ENCODE peak calls at places on chromosomes 16 and 17, in eight cellular contexts. One of them, this sample, is unnamed.

GRCh38 chr17:15456972-15457722 is 10.3 kb downstream of the CDRT4 start:
- DNase-seq in GM23248: peak; percentile 87
- DNase-seq in effector memory CD4-positive, alpha-beta T cell: no peak
- DNase-seq in DND-41: peak; percentile 74
- DNase-seq in HCT116: no peak
- DNase-seq in mucosa of descending colon: peak; percentile 29
- DNase-seq in transverse colon: peak; percentile 46
- DNase-seq in adrenal gland: no peak
- DNase-seq in this sample: no peak

GRCh38 chr16:30694926-30695678 is 3.9 kb upstream of the SRCAP start:
- DNase-seq in GM23248: peak; percentile 27
- DNase-seq in effector memory CD4-positive, alpha-beta T cell: no peak
- DNase-seq in DND-41: no peak
- DNase-seq in HCT116: no peak
- DNase-seq in mucosa of descending colon: no peak
- DNase-seq in transverse colon: no peak
- DNase-seq in adrenal gland: no peak
- DNase-seq in this sample: no peak

GRCh38 chr16:65119905-65120341 is 1.9 kb downstream of the CDH11 start:
- DNase-seq in GM23248: peak; percentile 74
- DNase-seq in effector memory CD4-positive, alpha-beta T cell: no peak
- DNase-seq in DND-41: no peak
- DNase-seq in HCT116: no peak
- DNase-seq in mucosa of descending colon: no peak
- DNase-seq in transverse colon: no peak
- DNase-seq in adrenal gland: no peak
- DNase-seq in this sample: no peak

GRCh38 chr16:84948855-84949610 is 62.3 kb downstream of the ZDHHC7 start:
- DNase-seq in GM23248: no peak
- DNase-seq in effector memory CD4-positive, alpha-beta T cell: no peak
- DNase-seq in DND-41: no peak
- DNase-seq in HCT116: no peak
- DNase-seq in mucosa of descending colon: no peak
- DNase-seq in transverse colon: no peak
- DNase-seq in adrenal gland: no peak
- DNase-seq in this sample: no peak

GRCh38 chr17:75764711-75765421 is at the start of gene GALK1:
- DNase-seq in GM23248: peak; percentile 92
- DNase-seq in effector memory CD4-positive, alpha-beta T cell: peak; percentile 53
- DNase-seq in DND-41: peak; percentile 79
- DNase-seq in HCT116: no peak
- DNase-seq in mucosa of descending colon: peak; percentile 85
- DNase-seq in transverse colon: peak; percentile 82
- DNase-seq in adrenal gland: peak; percentile 71
- DNase-seq in this sample: peak; percentile 87

GRCh38 chr17:21282850-21283249 is 1.7 kb upstream of the MAP2K3 start:
- DNase-seq in GM23248: no peak
- DNase-seq in effector memory CD4-positive, alpha-beta T cell: no peak
- DNase-seq in DND-41: no peak
- DNase-seq in HCT116: no peak
- DNase-seq in mucosa of descending colon: no peak
- DNase-seq in transverse colon: no peak
- DNase-seq in adrenal gland: no peak
- DNase-seq in this sample: no peak

GRCh38 chr16:27383511-27384243 is 18.3 kb upstream of the IL21R start:
- DNase-seq in GM23248: no peak
- DNase-seq in effector memory CD4-positive, alpha-beta T cell: no peak
- DNase-seq in DND-41: no peak
- DNase-seq in HCT116: no peak
- DNase-seq in mucosa of descending colon: no peak
- DNase-seq in transverse colon: no peak
- DNase-seq in adrenal gland: no peak
- DNase-seq in this sample: no peak

GRCh38 chr17:4643676-4644075 is 2.2 kb upstream of the ALOX15 start:
- DNase-seq in GM23248: no peak
- DNase-seq in effector memory CD4-positive, alpha-beta T cell: no peak
- DNase-seq in DND-41: no peak
- DNase-seq in HCT116: no peak
- DNase-seq in mucosa of descending colon: peak; percentile 70
- DNase-seq in transverse colon: peak; percentile 70
- DNase-seq in adrenal gland: no peak
- DNase-seq in this sample: no peak

GRCh38 chr17:17416400-17417360 is 60.1 kb upstream of the MED9 start:
- DNase-seq in GM23248: peak; percentile 89
- DNase-seq in effector memory CD4-positive, alpha-beta T cell: no peak
- DNase-seq in DND-41: no peak
- DNase-seq in HCT116: no peak
- DNase-seq in mucosa of descending colon: peak; percentile 31
- DNase-seq in transverse colon: no peak
- DNase-seq in adrenal gland: peak; percentile 29
- DNase-seq in this sample: no peak

GRCh38 chr17:62680541-62681052 is 53.1 kb downstream of the MRC2 start:
- DNase-seq in GM23248: no peak
- DNase-seq in effector memory CD4-positive, alpha-beta T cell: no peak
- DNase-seq in DND-41: no peak
- DNase-seq in HCT116: no peak
- DNase-seq in mucosa of descending colon: peak; percentile 36
- DNase-seq in transverse colon: peak; percentile 31
- DNase-seq in adrenal gland: no peak
- DNase-seq in this sample: no peak

GRCh38 chr17:4505187-4505586 is 6.5 kb downstream of the SPNS2 start:
- DNase-seq in GM23248: no peak
- DNase-seq in effector memory CD4-positive, alpha-beta T cell: no peak
- DNase-seq in DND-41: no peak
- DNase-seq in HCT116: no peak
- DNase-seq in mucosa of descending colon: no peak
- DNase-seq in transverse colon: no peak
- DNase-seq in adrenal gland: no peak
- DNase-seq in this sample: no peak

GRCh38 chr16:50248845-50249244 is 17.5 kb upstream of the ADCY7 start:
- DNase-seq in GM23248: no peak
- DNase-seq in effector memory CD4-positive, alpha-beta T cell: no peak
- DNase-seq in DND-41: no peak
- DNase-seq in HCT116: no peak
- DNase-seq in mucosa of descending colon: no peak
- DNase-seq in transverse colon: no peak
- DNase-seq in adrenal gland: no peak
- DNase-seq in this sample: peak; percentile 32

GRCh38 chr17:36877001-36877400 is 60.3 kb upstream of the LHX1 start:
- DNase-seq in GM23248: no peak
- DNase-seq in effector memory CD4-positive, alpha-beta T cell: no peak
- DNase-seq in DND-41: no peak
- DNase-seq in HCT116: no peak
- DNase-seq in mucosa of descending colon: no peak
- DNase-seq in transverse colon: no peak
- DNase-seq in adrenal gland: no peak
- DNase-seq in this sample: peak; percentile 53

GRCh38 chr16:57039148-57039812 is 49.9 kb downstream of the NLRC5 start:
- DNase-seq in GM23248: peak; percentile 58
- DNase-seq in effector memory CD4-positive, alpha-beta T cell: no peak
- DNase-seq in DND-41: peak; percentile 70
- DNase-seq in HCT116: no peak
- DNase-seq in mucosa of descending colon: no peak
- DNase-seq in transverse colon: peak; percentile 33
- DNase-seq in adrenal gland: no peak
- DNase-seq in this sample: peak; percentile 91

GRCh38 chr16:83473109-83473508 is 334.7 kb upstream of the HSBP1 start:
- DNase-seq in GM23248: peak; percentile 56
- DNase-seq in effector memory CD4-positive, alpha-beta T cell: no peak
- DNase-seq in DND-41: no peak
- DNase-seq in HCT116: no peak
- DNase-seq in mucosa of descending colon: no peak
- DNase-seq in transverse colon: no peak
- DNase-seq in adrenal gland: no peak
- DNase-seq in this sample: no peak

GRCh38 chr17:62017496-62017895 is 47.6 kb downstream of the MED13 start:
- DNase-seq in GM23248: peak; percentile 78
- DNase-seq in effector memory CD4-positive, alpha-beta T cell: no peak
- DNase-seq in DND-41: no peak
- DNase-seq in HCT116: no peak
- DNase-seq in mucosa of descending colon: no peak
- DNase-seq in transverse colon: no peak
- DNase-seq in adrenal gland: no peak
- DNase-seq in this sample: no peak

GRCh38 chr17:917391-917811 is 62.2 kb downstream of the NXN start:
- DNase-seq in GM23248: peak; percentile 39
- DNase-seq in effector memory CD4-positive, alpha-beta T cell: no peak
- DNase-seq in DND-41: no peak
- DNase-seq in HCT116: no peak
- DNase-seq in mucosa of descending colon: no peak
- DNase-seq in transverse colon: no peak
- DNase-seq in adrenal gland: no peak
- DNase-seq in this sample: no peak

GRCh38 chr17:21425321-21425720 is 49.2 kb downstream of the KCNJ12 start:
- DNase-seq in GM23248: no peak
- DNase-seq in effector memory CD4-positive, alpha-beta T cell: no peak
- DNase-seq in DND-41: no peak
- DNase-seq in HCT116: no peak
- DNase-seq in mucosa of descending colon: no peak
- DNase-seq in transverse colon: no peak
- DNase-seq in adrenal gland: no peak
- DNase-seq in this sample: no peak

GRCh38 chr16:56202036-56202435 is 10.7 kb downstream of the GNAO1 start:
- DNase-seq in GM23248: no peak
- DNase-seq in effector memory CD4-positive, alpha-beta T cell: no peak
- DNase-seq in DND-41: peak; percentile 77
- DNase-seq in HCT116: no peak
- DNase-seq in mucosa of descending colon: no peak
- DNase-seq in transverse colon: no peak
- DNase-seq in adrenal gland: no peak
- DNase-seq in this sample: no peak

GRCh38 chr17:43367588-43368242 is 31.1 kb upstream of the ARL4D start:
- DNase-seq in GM23248: peak; percentile 93
- DNase-seq in effector memory CD4-positive, alpha-beta T cell: no peak
- DNase-seq in DND-41: peak; percentile 82
- DNase-seq in HCT116: peak; percentile 96
- DNase-seq in mucosa of descending colon: no peak
- DNase-seq in transverse colon: no peak
- DNase-seq in adrenal gland: no peak
- DNase-seq in this sample: peak; percentile 91

GRCh38 chr17:9105068-9105868 is 84.0 kb downstream of the NTN1 start:
- DNase-seq in GM23248: no peak
- DNase-seq in effector memory CD4-positive, alpha-beta T cell: no peak
- DNase-seq in DND-41: no peak
- DNase-seq in HCT116: no peak
- DNase-seq in mucosa of descending colon: no peak
- DNase-seq in transverse colon: no peak
- DNase-seq in adrenal gland: no peak
- DNase-seq in this sample: no peak

GRCh38 chr17:82104797-82105416 is 6.9 kb upstream of the FASN start:
- DNase-seq in GM23248: no peak
- DNase-seq in effector memory CD4-positive, alpha-beta T cell: no peak
- DNase-seq in DND-41: no peak
- DNase-seq in HCT116: no peak
- DNase-seq in mucosa of descending colon: no peak
- DNase-seq in transverse colon: no peak
- DNase-seq in adrenal gland: peak; percentile 15
- DNase-seq in this sample: no peak
- H3K4me1 ChIP-seq in GM23248: no peaks in the 10 kb centered on the region
- H3K4me1 ChIP-seq in effector memory CD4-positive, alpha-beta T cell: peaks cover 27% of the 10 kb centered on the region
- H3K4me1 ChIP-seq in DND-41: peaks cover 39% of the 10 kb centered on the region
- H3K4me1 ChIP-seq in HCT116: peaks cover 38% of the 10 kb centered on the region
- H3K4me1 ChIP-seq in mucosa of descending colon: peaks cover 39% of the 10 kb centered on the region
- H3K4me1 ChIP-seq in transverse colon: peaks cover 38% of the 10 kb centered on the region
- H3K4me1 ChIP-seq in adrenal gland: peaks cover 11% of the 10 kb centered on the region
- H3K4me1 ChIP-seq in this sample: peaks cover 44% of the 10 kb centered on the region

GRCh38 chr17:49914096-49914490 is 54.9 kb upstream of the DLX4 start:
- DNase-seq in GM23248: no peak
- DNase-seq in effector memory CD4-positive, alpha-beta T cell: no peak
- DNase-seq in DND-41: no peak
- DNase-seq in HCT116: no peak
- DNase-seq in mucosa of descending colon: no peak
- DNase-seq in transverse colon: no peak
- DNase-seq in adrenal gland: no peak
- DNase-seq in this sample: no peak
- H3K9me3 ChIP-seq in GM23248: no peaks in the 10 kb centered on the region
- H3K9me3 ChIP-seq in effector memory CD4-positive, alpha-beta T cell: no peaks in the 10 kb centered on the region
- H3K9me3 ChIP-seq in DND-41: no peaks in the 10 kb centered on the region
- H3K9me3 ChIP-seq in HCT116: no peaks in the 10 kb centered on the region
- H3K9me3 ChIP-seq in mucosa of descending colon: no peaks in the 10 kb centered on the region
- H3K9me3 ChIP-seq in transverse colon: no peaks in the 10 kb centered on the region
- H3K9me3 ChIP-seq in adrenal gland: no peaks in the 10 kb centered on the region
- H3K9me3 ChIP-seq in this sample: no peaks in the 10 kb centered on the region

DNA sequence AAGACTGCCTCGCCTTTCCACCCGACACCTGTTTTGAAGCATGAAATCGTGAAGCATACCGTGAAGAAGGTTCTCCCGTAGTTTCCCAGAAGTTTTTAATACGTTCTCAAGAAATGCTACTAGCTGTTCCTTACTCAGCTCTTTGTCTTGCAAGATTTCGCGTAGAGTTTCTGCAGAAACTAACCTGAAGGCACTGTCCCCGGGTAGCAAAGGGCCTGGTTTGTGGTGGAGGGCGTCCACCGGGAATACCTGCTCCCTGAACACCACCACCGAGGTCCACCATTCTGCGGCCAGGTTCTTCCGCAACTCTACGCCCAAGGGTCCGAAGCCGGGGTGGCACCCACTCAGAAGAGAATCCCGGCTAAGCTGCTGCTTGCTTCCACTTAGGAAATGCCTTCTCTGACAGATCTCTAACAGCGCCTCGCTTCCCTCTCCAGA is 487 bp downstream of the POLG2 start:
- DNase-seq in GM23248: peak; percentile 71
- DNase-seq in effector memory CD4-positive, alpha-beta T cell: no peak
- DNase-seq in DND-41: no peak
- DNase-seq in HCT116: no peak
- DNase-seq in mucosa of descending colon: no peak
- DNase-seq in transverse colon: no peak
- DNase-seq in adrenal gland: no peak
- DNase-seq in this sample: peak; percentile 46
- H3K4me1 ChIP-seq in GM23248: peaks cover 58% of the 10 kb centered on the region
- H3K4me1 ChIP-seq in effector memory CD4-positive, alpha-beta T cell: peaks cover 24% of the 10 kb centered on the region
- H3K4me1 ChIP-seq in DND-41: peaks cover 74% of the 10 kb centered on the region
- H3K4me1 ChIP-seq in HCT116: peaks cover 10% of the 10 kb centered on the region
- H3K4me1 ChIP-seq in mucosa of descending colon: peaks cover 48% of the 10 kb centered on the region
- H3K4me1 ChIP-seq in transverse colon: peaks cover 38% of the 10 kb centered on the region
- H3K4me1 ChIP-seq in adrenal gland: peaks cover 24% of the 10 kb centered on the region
- H3K4me1 ChIP-seq in this sample: peaks cover 62% of the 10 kb centered on the region

GRCh38 chr16:35184356-35184870 is 1725.0 kb downstream of the TP53TG3F start:
- DNase-seq in GM23248: no peak
- DNase-seq in effector memory CD4-positive, alpha-beta T cell: no peak
- DNase-seq in DND-41: no peak
- DNase-seq in HCT116: no peak
- DNase-seq in mucosa of descending colon: no peak
- DNase-seq in transverse colon: no peak
- DNase-seq in adrenal gland: no peak
- DNase-seq in this sample: no peak

GRCh38 chr16:35185366-35186044 is 1726.1 kb downstream of the TP53TG3F start:
- DNase-seq in GM23248: no peak
- DNase-seq in effector memory CD4-positive, alpha-beta T cell: no peak
- DNase-seq in DND-41: no peak
- DNase-seq in HCT116: no peak
- DNase-seq in mucosa of descending colon: no peak
- DNase-seq in transverse colon: no peak
- DNase-seq in adrenal gland: no peak
- DNase-seq in this sample: no peak

GRCh38 chr16:35188288-35189155 is 1729.1 kb downstream of the TP53TG3F start:
- DNase-seq in GM23248: no peak
- DNase-seq in effector memory CD4-positive, alpha-beta T cell: no peak
- DNase-seq in DND-41: no peak
- DNase-seq in HCT116: no peak
- DNase-seq in mucosa of descending colon: no peak
- DNase-seq in transverse colon: no peak
- DNase-seq in adrenal gland: no peak
- DNase-seq in this sample: peak; percentile 58

GRCh38 chr16:35187665-35188225 is 1728.3 kb downstream of the TP53TG3F start:
- DNase-seq in GM23248: no peak
- DNase-seq in effector memory CD4-positive, alpha-beta T cell: no peak
- DNase-seq in DND-41: no peak
- DNase-seq in HCT116: no peak
- DNase-seq in mucosa of descending colon: no peak
- DNase-seq in transverse colon: no peak
- DNase-seq in adrenal gland: no peak
- DNase-seq in this sample: no peak

GRCh38 chr16:35186045-35186759 is 1726.8 kb downstream of the TP53TG3F start:
- DNase-seq in GM23248: no peak
- DNase-seq in effector memory CD4-positive, alpha-beta T cell: no peak
- DNase-seq in DND-41: no peak
- DNase-seq in HCT116: no peak
- DNase-seq in mucosa of descending colon: no peak
- DNase-seq in transverse colon: no peak
- DNase-seq in adrenal gland: no peak
- DNase-seq in this sample: no peak
- H3K9me3 ChIP-seq in GM23248: no peaks in the 10 kb centered on the region
- H3K9me3 ChIP-seq in effector memory CD4-positive, alpha-beta T cell: peaks cover 4% of the 10 kb centered on the region
- H3K9me3 ChIP-seq in DND-41: peaks cover 12% of the 10 kb centered on the region
- H3K9me3 ChIP-seq in HCT116: no peaks in the 10 kb centered on the region
- H3K9me3 ChIP-seq in mucosa of descending colon: peaks cover 62% of the 10 kb centered on the region
- H3K9me3 ChIP-seq in transverse colon: no peaks in the 10 kb centered on the region
- H3K9me3 ChIP-seq in adrenal gland: no peaks in the 10 kb centered on the region
- H3K9me3 ChIP-seq in this sample: peaks cover 58% of the 10 kb centered on the region

This sample was measured in Karpas-422.